ENCODE peak calls at places on chromosomes 2 and 18, in ten cellular contexts. H is cardiac muscle cell, I is WTC11, B is fibroblast of the aortic adventitia, M is GM23338, K is tibial artery, V is IMR-90, E is bronchial epithelial cell, O is right atrium auricular region, P is HCT116. C is an unnamed sample.

GRCh38 chr2:30765226-30765625 is 42.0 kb downstream of the CAPN13 start:
- DNase-seq in K (no peak), O (no peak), H (no peak), I (no peak), E (no peak), P (no peak), B (no peak), V (no peak), M (no peak), C (no peak)

GRCh38 chr2:175063741-175064140 is 58.6 kb upstream of the CHN1 start:
- DNase-seq in O (no peak), I (no peak), P (no peak), E (peak; percentile 94), H (no peak), V (peak; percentile 32), B (no peak), M (no peak), K (no peak), C (no peak)

GRCh38 chr2:177758591-177759371 is 313.8 kb downstream of the PDE11A start:
- DNase-seq in O (no peak), M (peak; percentile 82), I (peak; percentile 42), H (peak; percentile 70), V (peak; percentile 42), P (peak; percentile 41), E (peak; percentile 20), K (no peak), B (peak; percentile 66), C (no peak)

GRCh38 chr18:5512191-5512590 is 31.6 kb downstream of the EPB41L3 start:
- DNase-seq in H (no peak), I (no peak), M (peak; percentile 29), K (no peak), O (no peak), B (no peak), P (no peak), V (no peak), E (no peak), C (no peak)

GRCh38 chr2:222861411-222862067 is 703 bp downstream of the ACSL3 start:
- DNase-seq in I (peak; percentile 18), H (peak; percentile 35), B (no peak), M (no peak), K (peak; percentile 74), E (no peak), P (no peak), O (no peak), V (no peak), C (peak; percentile 47)

GRCh38 chr18:62790836-62791772 is 75.8 kb downstream of the PHLPP1 start:
- DNase-seq in B (peak; percentile 69), I (no peak), O (no peak), H (peak; percentile 25), E (no peak), V (peak; percentile 75), M (no peak), P (no peak), K (no peak), C (no peak)

GRCh38 chr2:120637847-120638246 is 97.8 kb upstream of the GLI2 start:
- DNase-seq in O (no peak), K (no peak), P (no peak), H (no peak), V (no peak), E (no peak), M (no peak), B (no peak), I (no peak), C (no peak)

GRCh38 chr2:66434679-66435548 is at the start of gene MEIS1:
- DNase-seq in I (peak; percentile 78), P (no peak), O (peak; percentile 96), H (peak; percentile 99), M (peak; percentile 89), V (peak; percentile 100), E (peak; percentile 93), B (peak; percentile 100), K (peak; percentile 96), C (peak; percentile 30)

GRCh38 chr18:66754335-66754734 is 150.4 kb upstream of the CDH19 start:
- DNase-seq in B (no peak), I (no peak), P (no peak), O (no peak), M (no peak), H (no peak), K (no peak), V (no peak), E (peak; percentile 60), C (no peak)

GRCh38 chr18:66752733-66753132 is 148.8 kb upstream of the CDH19 start:
- DNase-seq in K (no peak), M (no peak), P (no peak), O (no peak), H (no peak), I (no peak), E (peak; percentile 83), B (no peak), V (no peak), C (no peak)

GRCh38 chr18:66749475-66750035 is 145.7 kb upstream of the CDH19 start:
- DNase-seq in E (no peak), I (no peak), K (no peak), H (peak; percentile 14), V (no peak), M (no peak), O (no peak), B (no peak), P (no peak), C (no peak)

GRCh38 chr18:66749030-66749429 is 145.1 kb upstream of the CDH19 start:
- DNase-seq in O (no peak), P (no peak), M (peak; percentile 36), V (no peak), I (no peak), E (peak; percentile 18), K (no peak), B (no peak), H (peak; percentile 63), C (no peak)
- TF ChIP-seq CTCF in O (peak; percentile 42), P (no peak), M (peak; percentile 49), V (no peak), I (no peak), E (no peak), K (no peak), B (no peak), H (peak; percentile 33), C (no peak)

DNA sequence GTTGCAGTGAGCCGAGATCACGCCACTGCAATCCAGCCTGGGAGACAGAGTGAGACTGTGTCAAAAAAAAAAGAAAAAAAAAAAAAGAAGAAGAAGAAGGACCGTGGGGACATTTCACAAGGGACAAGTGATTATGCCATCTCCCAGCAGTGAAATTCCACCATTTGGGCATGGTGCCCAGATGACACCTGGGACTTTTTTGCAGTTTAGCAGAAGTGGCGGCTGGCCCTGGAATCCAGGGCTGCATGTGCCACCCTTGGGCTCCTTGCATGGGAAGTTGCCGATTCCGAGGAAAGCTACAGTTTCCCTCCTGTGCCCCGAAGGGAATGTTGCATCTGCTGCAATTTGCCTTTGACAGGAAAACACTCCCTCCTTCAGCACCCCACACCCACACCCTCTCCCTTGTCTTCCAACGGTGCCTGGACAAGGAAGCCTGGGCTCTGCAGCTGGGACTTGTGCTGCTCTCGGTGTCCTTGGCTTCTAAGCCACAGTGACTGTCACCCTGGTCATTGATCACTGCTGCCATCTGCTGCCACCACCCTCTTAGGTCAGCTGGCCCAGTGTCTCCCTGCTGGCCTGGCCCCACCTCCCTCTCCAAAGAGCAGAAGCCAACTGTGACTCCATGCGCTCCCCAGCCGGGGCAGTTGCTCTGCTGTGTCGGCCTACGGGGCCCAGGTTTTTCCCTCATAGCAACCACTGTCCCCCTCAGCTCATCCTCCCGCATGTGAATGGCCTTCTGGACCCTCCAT is 56.4 kb upstream of the LRRC30 start:
- DNase-seq in O (no peak), K (no peak), B (no peak), H (peak; percentile 40), E (no peak), M (peak; percentile 28), P (no peak), V (no peak), I (peak; percentile 28), C (no peak)
- TF ChIP-seq CTCF in O (no peak), K (no peak), B (no peak), H (no peak), E (no peak), M (peak; percentile 22), P (no peak), V (peak; percentile 15), I (no peak), C (no peak)

GRCh38 chr2:43131890-43132522 is 94.4 kb downstream of the ZFP36L2 start:
- DNase-seq in P (no peak), E (peak; percentile 43), B (no peak), K (no peak), V (no peak), H (no peak), I (no peak), M (no peak), O (no peak), C (no peak)

GRCh38 chr2:43129676-43130547 is 96.5 kb downstream of the ZFP36L2 start:
- DNase-seq in K (peak; percentile 82), I (no peak), O (no peak), H (peak; percentile 59), P (no peak), E (no peak), B (peak; percentile 18), M (no peak), V (peak; percentile 43), C (no peak)

GRCh38 chr2:43130548-43130875 is 95.9 kb downstream of the ZFP36L2 start:
- DNase-seq in K (peak; percentile 64), O (no peak), V (no peak), P (no peak), M (no peak), B (no peak), E (no peak), I (no peak), H (no peak), C (no peak)

GRCh38 chr2:43132523-43133301 is 93.7 kb downstream of the ZFP36L2 start:
- DNase-seq in V (no peak), E (no peak), B (no peak), P (no peak), H (no peak), K (no peak), M (no peak), I (no peak), O (no peak), C (no peak)

GRCh38 chr2:43131051-43131889 is 95.1 kb downstream of the ZFP36L2 start:
- DNase-seq in P (peak; percentile 89), V (peak; percentile 92), O (peak; percentile 81), K (peak; percentile 86), B (peak; percentile 86), M (peak; percentile 70), H (peak; percentile 87), I (peak; percentile 62), E (peak; percentile 94), C (peak; percentile 82)
- TF ChIP-seq CTCF in P (peak; percentile 71), V (peak; percentile 34), O (peak; percentile 55), K (peak; percentile 30), B (peak; percentile 12), M (peak; percentile 51), H (peak; percentile 42), I (no peak), E (peak; percentile 46), C (peak; percentile 57)

GRCh38 chr2:134465706-134466105 is 211.8 kb downstream of the MGAT5 start:
- DNase-seq in I (no peak), K (no peak), B (no peak), M (no peak), O (peak; percentile 13), P (no peak), V (no peak), H (no peak), E (no peak), C (no peak)

GRCh38 chr2:134465228-134465627 is 211.4 kb downstream of the MGAT5 start:
- DNase-seq in I (no peak), H (no peak), E (no peak), P (no peak), V (no peak), O (peak; percentile 38), B (no peak), M (no peak), K (peak; percentile 15), C (no peak)

GRCh38 chr2:134463726-134464076 is 209.8 kb downstream of the MGAT5 start:
- DNase-seq in K (peak; percentile 20), O (no peak), E (no peak), H (no peak), P (no peak), I (no peak), B (no peak), V (no peak), M (no peak), C (no peak)

GRCh38 chr2:134468093-134468640 is 214.3 kb downstream of the MGAT5 start:
- DNase-seq in H (no peak), P (no peak), B (no peak), I (no peak), K (no peak), V (no peak), O (peak; percentile 42), E (no peak), M (no peak), C (no peak)

GRCh38 chr2:134466141-134466540 is 212.3 kb downstream of the MGAT5 start:
- DNase-seq in K (peak; percentile 17), M (peak; percentile 75), P (peak; percentile 54), E (peak; percentile 53), H (peak; percentile 3), O (peak; percentile 47), B (peak; percentile 11), V (no peak), I (peak; percentile 61), C (no peak)
- TF ChIP-seq CTCF in K (no peak), M (peak; percentile 70), P (peak; percentile 68), E (peak; percentile 50), H (no peak), O (peak; percentile 46), B (peak; percentile 16), V (peak; percentile 9), I (peak; percentile 42), C (no peak)